ENCODE peak calls at places on chromosomes 11 and 22, in four cellular contexts. U is effector CD8-positive, alpha-beta T cell; H is HT-29; B is HuH-7.5. A is an unnamed sample.

GRCh38 chr22:45304971-45305370 is 4.8 kb upstream of the FAM118A start:
- DNase-seq in U (no peak), H (no peak), B (no peak), A (peak)

GRCh38 chr11:114705280-114706024 is 27.1 kb downstream of the NXPE2 start:
- DNase-seq in U (no peak), H (no peak), B (no peak), A (no peak)

GRCh38 chr11:83195176-83195531 is 1.6 kb downstream of the ANKRD42 start:
- DNase-seq in U (no peak), H (peak), B (no peak), A (no peak)

GRCh38 chr22:38016182-38017078 is 32.1 kb upstream of the SOX10 start:
- DNase-seq in U (no peak), H (peak), B (no peak), A (no peak)

GRCh38 chr11:29333993-29334780 is 682.6 kb downstream of the KCNA4 start:
- DNase-seq in U (no peak), H (peak), B (peak), A (peak)

GRCh38 chr22:45585437-45585755 is 82.7 kb downstream of the FBLN1 start:
- DNase-seq in U (no peak), H (no peak), B (no peak), A (no peak)

GRCh38 chr11:14642873-14643696 is 519 bp upstream of the PDE3B start:
- DNase-seq in U (no peak), H (peak), B (peak), A (no peak)

GRCh38 chr11:76695133-76695532 is 24.6 kb upstream of the LRRC32 start:
- DNase-seq in U (no peak), H (peak), B (no peak), A (no peak)

GRCh38 chr22:46044718-46045458 is 67.9 kb upstream of the WNT7B start:
- DNase-seq in U (peak), H (no peak), B (no peak), A (no peak)

GRCh38 chr22:36425977-36426523 is 38.3 kb upstream of the MYH9 start:
- DNase-seq in U (no peak), H (peak), B (peak), A (no peak)

GRCh38 chr11:86676533-86677154 is 4.2 kb upstream of the ME3 start:
- DNase-seq in U (no peak), H (peak), B (peak), A (no peak)

GRCh38 chr11:17351510-17352176 is at the start of gene NCR3LG1:
- DNase-seq in U (peak), H (peak), B (peak), A (peak)

GRCh38 chr11:47410404-47411264 is 2.2 kb downstream of the SLC39A13 start:
- DNase-seq in U (no peak), H (no peak), B (no peak), A (no peak)

GRCh38 chr11:48028909-48029685 is 48.7 kb downstream of the PTPRJ start:
- DNase-seq in U (no peak), H (no peak), B (no peak), A (no peak)

GRCh38 chr22:23565288-23565941 is 14.7 kb downstream of the IGLL1 start:
- DNase-seq in U (no peak), H (no peak), B (peak), A (no peak)

GRCh38 chr22:17726561-17727243 is 47.6 kb downstream of the BID start:
- DNase-seq in U (no peak), H (no peak), B (no peak), A (no peak)

GRCh38 chr11:120660024-120660565 is 148.5 kb downstream of the GRIK4 start:
- DNase-seq in U (no peak), H (peak), B (peak), A (no peak)

GRCh38 chr11:103024086-103024485 is 67.9 kb downstream of the DCUN1D5 start:
- DNase-seq in U (no peak), H (no peak), B (no peak), A (no peak)

GRCh38 chr11:5596611-5597201 is at the start of gene TRIM6:
- DNase-seq in U (no peak), H (peak), B (no peak), A (peak)

GRCh38 chr11:117705866-117706265 is 91.2 kb downstream of the DSCAML1 start:
- DNase-seq in U (no peak), H (no peak), B (no peak), A (no peak)

GRCh38 chr11:4092031-4092430 is 2.6 kb upstream of the RRM1 start:
- DNase-seq in U (no peak), H (no peak), B (no peak), A (no peak)

GRCh38 chr22:44068422-44069191 is 44.5 kb downstream of the PARVB start:
- DNase-seq in U (no peak), H (no peak), B (no peak), A (no peak)

GRCh38 chr11:85062626-85063025 is 564.5 kb downstream of the DLG2 start:
- DNase-seq in U (no peak), H (no peak), B (no peak), A (no peak)

GRCh38 chr11:125070699-125071254 is 7.7 kb downstream of the SLC37A2 start:
- DNase-seq in U (no peak), H (peak), B (peak), A (peak)

GRCh38 chr11:101487775-101488174 is 96.0 kb downstream of the TRPC6 start:
- DNase-seq in U (no peak), H (no peak), B (no peak), A (no peak)

GRCh38 chr22:49871482-49871881 is 17.8 kb downstream of the ZBED4 start:
- DNase-seq in U (no peak), H (no peak), B (no peak), A (no peak)

GRCh38 chr11:61685611-61685955 is 5.4 kb downstream of the DAGLA start:
- DNase-seq in U (no peak), H (no peak), B (no peak), A (no peak)

GRCh38 chr11:61671527-61671926 is 8.7 kb upstream of the DAGLA start:
- DNase-seq in U (no peak), H (peak), B (peak), A (peak)

GRCh38 chr11:120814531-120815259 is 209.2 kb upstream of the TBCEL start:
- DNase-seq in U (no peak), H (no peak), B (no peak), A (no peak)

GRCh38 chr22:20420157-20420842 is 17.3 kb downstream of the SCARF2 start:
- DNase-seq in U (no peak), H (no peak), B (no peak), A (no peak)

GRCh38 chr11:2903672-2904011 is 18.1 kb upstream of the CDKN1C start:
- DNase-seq in U (no peak), H (peak), B (no peak), A (no peak)